ENCODE peak calls at places on chromosomes 13 and 19, in four cellular contexts. N is activated CD8-positive, alpha-beta memory T cell treated with anti-CD3 and anti-CD28 coated beads for 1 hour; S is mucosa of descending colon; O is AG08395. G is an unnamed sample.

GRCh38 chr13:24271611-24272451 is 37.5 kb upstream of the C1QTNF9 start:
- DNase-seq in S (peak), N (peak), O (peak), G (peak)

GRCh38 chr19:49339364-49340068 is 4.3 kb downstream of the CD37 start:
- DNase-seq in S (peak), O (peak), N (no peak), G (peak)

GRCh38 chr19:3769494-3769893 is 2.5 kb downstream of the RAX2 start:
- DNase-seq in S (no peak), N (no peak), O (no peak), G (no peak)

GRCh38 chr13:30934381-30934780 is 1.9 kb downstream of the TEX26 start:
- DNase-seq in S (no peak), N (no peak), O (no peak), G (no peak)

GRCh38 chr19:17848598-17849292 is 963 bp upstream of the JAK3 start:
- DNase-seq in N (no peak), O (no peak), S (no peak), G (no peak)

GRCh38 chr19:30695171-30695875 is 323.1 kb downstream of the ZNF536 start:
- DNase-seq in N (no peak), O (no peak), S (no peak), G (no peak)

GRCh38 chr13:31209819-31210209 is 10.0 kb downstream of the B3GLCT start:
- DNase-seq in O (no peak), S (no peak), N (no peak), G (no peak)

GRCh38 chr13:98482476-98483444 is 94.1 kb downstream of the STK24 start:
- DNase-seq in S (peak), O (peak), N (no peak), G (peak)

GRCh38 chr13:110138009-110138699 is 168.8 kb downstream of the COL4A1 start:
- DNase-seq in N (peak), O (peak), S (peak), G (peak)

GRCh38 chr19:6802336-6803035 is 30.0 kb downstream of the VAV1 start:
- DNase-seq in S (peak), N (peak), O (no peak), G (no peak)

GRCh38 chr19:12994701-12995595 is at the start of gene NFIX:
- DNase-seq in S (peak), N (peak), O (peak), G (peak)

GRCh38 chr13:75931116-75931515 is 295.0 kb downstream of the LMO7 start:
- DNase-seq in N (no peak), S (no peak), O (peak), G (peak)

GRCh38 chr19:46217476-46217875 is 12.1 kb upstream of the IGFL1 start:
- DNase-seq in S (no peak), N (no peak), O (no peak), G (no peak)

GRCh38 chr19:56105090-56105701 is 15.9 kb downstream of the ZNF787 start:
- DNase-seq in N (peak), O (no peak), S (peak), G (peak)

GRCh38 chr13:31200636-31200970 is 828 bp downstream of the B3GLCT start:
- DNase-seq in N (peak), S (peak), O (peak), G (no peak)

GRCh38 chr13:94313321-94313720 is 166.2 kb downstream of the DCT start:
- DNase-seq in O (no peak), N (no peak), S (no peak), G (no peak)

GRCh38 chr19:10895920-10896319 is 24.6 kb downstream of the CARM1 start:
- DNase-seq in O (no peak), S (no peak), N (no peak), G (no peak)

GRCh38 chr13:95243207-95243606 is 58.0 kb downstream of the ABCC4 start:
- DNase-seq in S (no peak), N (no peak), O (no peak), G (no peak)

GRCh38 chr13:53368948-53369347 is 340.3 kb downstream of the OLFM4 start:
- DNase-seq in O (no peak), N (no peak), S (no peak), G (no peak)

GRCh38 chr19:1057185-1057857 is 9.6 kb upstream of the ARHGAP45 start:
- DNase-seq in S (no peak), N (no peak), O (no peak), G (no peak)

GRCh38 chr13:24680258-24680920 is at the start of gene ATP12A:
- DNase-seq in S (peak), N (no peak), O (no peak), G (peak)

GRCh38 chr19:34662919-34663318 is 14.0 kb downstream of the SCGB2B2 start:
- DNase-seq in N (no peak), S (no peak), O (peak), G (peak)